ENCODE peak calls at places on chromosomes 6 and 20, in four cellular contexts. G is SK-N-SH, D is H1, O is K562. T is an unnamed sample.

GRCh38 chr20:24704899-24705298 is 235.5 kb downstream of the SYNDIG1 start:
- DNase-seq in D (no peak), O (no peak), G (no peak), T (no peak)

GRCh38 chr6:68226460-68226859 is 408.6 kb upstream of the ADGRB3 start:
- DNase-seq in G (no peak), D (no peak), O (peak), T (no peak)

GRCh38 chr20:46814366-46815232 is 80.0 kb upstream of the EYA2 start:
- DNase-seq in O (no peak), G (no peak), D (no peak), T (no peak)

GRCh38 chr6:45003961-45004360 is 324.2 kb upstream of the RUNX2 start:
- DNase-seq in D (no peak), G (no peak), O (no peak), T (no peak)

GRCh38 chr6:166949533-166950442 is 6.6 kb downstream of the RNASET2 start:
- DNase-seq in O (no peak), G (no peak), D (no peak), T (no peak)

GRCh38 chr6:4647414-4648365 is 128.5 kb upstream of the CDYL start:
- DNase-seq in O (peak), D (peak), G (peak), T (no peak)

GRCh38 chr6:79601020-79601609 is 30.0 kb upstream of the SH3BGRL2 start:
- DNase-seq in G (no peak), D (no peak), O (no peak), T (no peak)

GRCh38 chr6:126268087-126268486 is 71.8 kb upstream of the CENPW start:
- DNase-seq in D (no peak), O (peak), G (peak), T (no peak)

GRCh38 chr20:5949943-5950270 is 426 bp downstream of the TRMT6 start:
- DNase-seq in G (no peak), D (no peak), O (no peak), T (no peak)

GRCh38 chr6:43999628-44000027 is 127.6 kb downstream of the MRPL14 start:
- DNase-seq in D (no peak), G (no peak), O (no peak), T (no peak)

GRCh38 chr6:26056583-26057350 is 30.5 kb upstream of the HFE start:
- DNase-seq in O (peak), D (no peak), G (peak), T (no peak)

DNA sequence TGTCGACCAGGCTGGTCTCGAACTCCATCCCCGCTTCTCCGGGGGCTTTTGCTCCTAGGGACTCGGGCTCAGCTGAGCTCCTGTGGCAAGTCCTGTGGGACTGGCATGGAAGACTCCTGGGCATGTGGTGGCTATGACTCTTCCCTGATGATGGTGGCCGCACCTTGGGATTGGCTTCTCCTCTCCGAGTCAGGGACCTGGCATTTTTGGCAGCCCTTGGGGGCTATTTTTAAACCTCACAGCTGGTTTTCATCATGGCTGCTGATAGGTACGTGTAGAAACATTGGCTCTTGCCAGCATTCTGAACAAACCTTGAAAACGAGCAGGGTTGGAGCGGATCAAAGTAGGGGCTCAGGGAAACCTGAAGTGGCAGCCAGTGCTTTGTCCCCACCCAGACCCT is 54.1 kb downstream of the RBM38 start:
- DNase-seq in O (no peak), D (no peak), G (no peak), T (no peak)
- TF ChIP-seq TAF1 in O (no peak), D (no peak), G (no peak), T (no peak)

GRCh38 chr20:57043091-57043490 is 223.3 kb downstream of the BMP7 start:
- DNase-seq in G (no peak), O (no peak), D (no peak), T (no peak)
- TF ChIP-seq TAF1 in G (no peak), O (no peak), D (no peak), T (no peak)

GRCh38 chr20:50516180-50516934 is 6.2 kb downstream of the PTPN1 start:
- DNase-seq in D (no peak), G (no peak), O (no peak), T (no peak)

GRCh38 chr20:50514035-50514337 is 3.8 kb downstream of the PTPN1 start:
- DNase-seq in O (no peak), D (no peak), G (no peak), T (no peak)

GRCh38 chr20:50515471-50516106 is 5.4 kb downstream of the PTPN1 start:
- DNase-seq in D (no peak), O (no peak), G (no peak), T (no peak)

GRCh38 chr20:50513169-50514034 is 3.2 kb downstream of the PTPN1 start:
- DNase-seq in O (no peak), G (no peak), D (no peak), T (no peak)

DNA sequence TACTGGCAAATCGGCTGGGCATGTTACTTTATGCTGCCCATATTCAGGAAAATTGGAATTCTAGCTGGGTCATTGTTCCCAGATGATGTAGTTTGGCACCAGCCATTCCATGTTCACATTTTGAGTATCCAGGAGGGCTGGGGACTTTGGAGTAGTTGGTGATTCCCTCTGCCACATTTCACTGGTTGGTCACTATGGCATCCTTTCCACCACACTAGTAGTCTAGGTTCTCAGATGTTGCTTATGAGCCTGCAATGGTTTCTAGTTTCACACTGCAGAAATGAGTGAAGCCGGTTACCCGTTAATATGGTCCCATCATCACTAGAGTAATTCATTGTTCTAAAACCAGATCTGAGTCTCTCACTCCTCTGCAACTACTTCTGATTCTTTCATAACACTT is 4.6 kb downstream of the PTPN1 start:
- DNase-seq in D (no peak), O (no peak), G (no peak), T (no peak)
- TF ChIP-seq TAF1 in D (no peak), O (no peak), G (no peak), T (no peak)

GRCh38 chr20:32325706-32326506 is 32.2 kb upstream of the ASXL1 start:
- DNase-seq in O (peak), D (no peak), G (no peak), T (no peak)
- TF ChIP-seq TAF1 in O (no peak), D (no peak), G (no peak), T (no peak)

GRCh38 chr6:160379464-160379863 is 31.3 kb downstream of the SLC22A3 start:
- DNase-seq in O (no peak), D (no peak), G (no peak), T (no peak)
- TF ChIP-seq TAF1 in O (no peak), D (no peak), G (no peak), T (no peak)